ENCODE peak calls at places on chromosomes 13 and 19, in nine cellular contexts. F is AG10803; T is IMR-90; V is astrocyte of the spinal cord; K is lower leg skin; N is mucosa of gallbladder; I is hypothalamus; C is activated CD4-positive, alpha-beta T cell treated with anti-CD3 and anti-CD28 coated beads, Interleukin-2, amount 10 ng/mL, durations not matched to agents 7 days and 5 days; Q is stimulated activated CD4-positive, alpha-beta T cell treated with anti-CD3 and anti-CD28 coated beads, Interleukin-1b, Interleukin-23, amount 100 ng/mL, for 1 hour. B is an unnamed sample.

GRCh38 chr19:38869836-38870607 is 8.1 kb downstream of the RINL start:
- DNase-seq in F (peak), T (peak), V (peak), K (peak), N (peak), I (peak), C (peak), Q (peak), B (peak)

GRCh38 chr13:106691861-106692260 is 123.9 kb upstream of the ARGLU1 start:
- DNase-seq in F (no peak), T (no peak), V (no peak), K (no peak), N (no peak), I (no peak), C (no peak), Q (no peak), B (no peak)

GRCh38 chr19:13022859-13023636 is 27.8 kb downstream of the NFIX start:
- DNase-seq in F (peak), T (peak), V (peak), K (peak), N (peak), I (peak), C (no peak), Q (no peak), B (peak)

GRCh38 chr13:71213252-71213821 is 653.7 kb downstream of the DACH1 start:
- DNase-seq in F (no peak), T (no peak), V (no peak), K (no peak), N (no peak), I (no peak), C (no peak), Q (no peak), B (no peak)

GRCh38 chr19:9032136-9032626 is 22.0 kb upstream of the MUC16 start:
- DNase-seq in F (no peak), T (no peak), V (no peak), K (no peak), N (no peak), I (no peak), C (no peak), Q (no peak), B (no peak)

GRCh38 chr13:102244617-102245227 is 157.1 kb downstream of the FGF14 start:
- DNase-seq in F (no peak), T (no peak), V (no peak), K (no peak), N (no peak), I (no peak), C (no peak), Q (no peak), B (no peak)

GRCh38 chr19:50705422-50706019 is 14.1 kb downstream of the SHANK1 start:
- DNase-seq in F (peak), T (peak), V (peak), K (no peak), N (no peak), I (no peak), C (peak), Q (no peak), B (peak)

GRCh38 chr19:46353730-46354528 is 7.0 kb downstream of the PPP5C start:
- DNase-seq in F (no peak), T (no peak), V (no peak), K (no peak), N (no peak), I (no peak), C (no peak), Q (no peak), B (no peak)

GRCh38 chr19:2550431-2551171 is 74.7 kb downstream of the GADD45B start:
- DNase-seq in F (peak), T (no peak), V (no peak), K (no peak), N (no peak), I (peak), C (no peak), Q (no peak), B (no peak)

GRCh38 chr13:23811366-23812027 is 77.7 kb downstream of the MIPEP start:
- DNase-seq in F (no peak), T (no peak), V (no peak), K (no peak), N (no peak), I (no peak), C (no peak), Q (no peak), B (no peak)

GRCh38 chr19:39362682-39363657 is 20.7 kb downstream of the SAMD4B start:
- DNase-seq in F (peak), T (peak), V (peak), K (peak), N (no peak), I (no peak), C (no peak), Q (no peak), B (no peak)

GRCh38 chr19:6357995-6358394 is 3.3 kb upstream of the CLPP start:
- DNase-seq in F (no peak), T (no peak), V (no peak), K (no peak), N (no peak), I (no peak), C (no peak), Q (no peak), B (no peak)

GRCh38 chr19:15986694-15987093 is 37.9 kb downstream of the OR10H4 start:
- DNase-seq in F (no peak), T (no peak), V (no peak), K (no peak), N (no peak), I (no peak), C (no peak), Q (no peak), B (no peak)

GRCh38 chr19:35295792-35296462 is 4.0 kb downstream of the MAG start:
- DNase-seq in F (no peak), T (no peak), V (no peak), K (no peak), N (no peak), I (no peak), C (peak), Q (peak), B (no peak)

GRCh38 chr13:73215807-73216206 is 157.0 kb downstream of the KLF5 start:
- DNase-seq in F (peak), T (peak), V (peak), K (no peak), N (peak), I (no peak), C (no peak), Q (no peak), B (no peak)

GRCh38 chr19:38661996-38662395 is 14.5 kb downstream of the ACTN4 start:
- DNase-seq in F (no peak), T (no peak), V (no peak), K (peak), N (peak), I (no peak), C (no peak), Q (no peak), B (no peak)

GRCh38 chr19:6048348-6048747 is 62.0 kb downstream of the RFX2 start:
- DNase-seq in F (no peak), T (no peak), V (no peak), K (no peak), N (peak), I (no peak), C (no peak), Q (no peak), B (no peak)

GRCh38 chr13:74047925-74048324 is 86.3 kb downstream of the KLF12 start:
- DNase-seq in F (peak), T (no peak), V (no peak), K (no peak), N (no peak), I (no peak), C (no peak), Q (no peak), B (no peak)

GRCh38 chr13:97284558-97284957 is 62.4 kb downstream of the MBNL2 start:
- DNase-seq in F (peak), T (peak), V (no peak), K (no peak), N (no peak), I (no peak), C (no peak), Q (no peak), B (no peak)

GRCh38 chr13:109606404-109607028 is 179.9 kb downstream of the IRS2 start:
- DNase-seq in F (no peak), T (no peak), V (no peak), K (no peak), N (no peak), I (no peak), C (no peak), Q (no peak), B (peak)

GRCh38 chr13:27044837-27045570 is 126.6 kb downstream of the USP12 start:
- DNase-seq in F (no peak), T (no peak), V (peak), K (no peak), N (no peak), I (no peak), C (peak), Q (no peak), B (peak)

GRCh38 chr13:26497991-26498423 is 59.5 kb upstream of the WASF3 start:
- DNase-seq in F (peak), T (peak), V (peak), K (no peak), N (no peak), I (no peak), C (no peak), Q (no peak), B (no peak)

GRCh38 chr13:59111711-59112110 is 1052.0 kb downstream of the DIAPH3 start:
- DNase-seq in F (peak), T (peak), V (peak), K (no peak), N (no peak), I (no peak), C (no peak), Q (no peak), B (no peak)

GRCh38 chr13:74062933-74063332 is 71.3 kb downstream of the KLF12 start:
- DNase-seq in F (peak), T (peak), V (peak), K (no peak), N (peak), I (peak), C (no peak), Q (no peak), B (peak)

GRCh38 chr13:111537115-111537728 is 216.8 kb downstream of the TEX29 start:
- DNase-seq in F (no peak), T (no peak), V (no peak), K (no peak), N (no peak), I (no peak), C (no peak), Q (no peak), B (no peak)

GRCh38 chr13:29005035-29005434 is 184.9 kb downstream of the MTUS2 start:
- DNase-seq in F (no peak), T (no peak), V (no peak), K (no peak), N (no peak), I (no peak), C (no peak), Q (no peak), B (no peak)

GRCh38 chr13:28325022-28325421 is 169.9 kb downstream of the FLT1 start:
- DNase-seq in F (peak), T (no peak), V (no peak), K (no peak), N (no peak), I (no peak), C (no peak), Q (no peak), B (no peak)

GRCh38 chr13:49302817-49303216 is 55.1 kb downstream of the CDADC1 start:
- DNase-seq in F (no peak), T (no peak), V (no peak), K (no peak), N (no peak), I (no peak), C (no peak), Q (no peak), B (no peak)

B was measured in DND-41.